ENCODE peak calls at places on chromosome 16, in seven cellular contexts. G is fibroblast of lung, C is GM06990, I is fibroblast of pulmonary artery, H is lower lobe of right lung, M is mucosa of descending colon, E is neural progenitor cell. K is an unnamed sample.

GRCh38 chr16:47461598-47462266 is 601 bp downstream of the PHKB start:
- DNase-seq in G (peak), C (peak), I (peak), H (no peak), M (peak), E (peak), K (peak)

GRCh38 chr16:71423016-71423415 is 18.8 kb downstream of the TLE7 start:
- DNase-seq in G (no peak), C (no peak), I (no peak), H (no peak), M (no peak), E (no peak), K (no peak)

GRCh38 chr16:15648135-15648730 is 1.8 kb upstream of the NDE1 start:
- DNase-seq in G (no peak), C (no peak), I (no peak), H (no peak), M (no peak), E (no peak), K (no peak)

GRCh38 chr16:3328104-3328503 is 22.8 kb downstream of the ZNF75A start:
- DNase-seq in G (no peak), C (no peak), I (no peak), H (no peak), M (no peak), E (no peak), K (no peak)

GRCh38 chr16:84292032-84292431 is 2.6 kb upstream of the WFDC1 start:
- DNase-seq in G (no peak), C (no peak), I (no peak), H (no peak), M (no peak), E (no peak), K (no peak)

GRCh38 chr16:10466861-10467260 is 81.0 kb downstream of the ATF7IP2 start:
- DNase-seq in G (no peak), C (no peak), I (no peak), H (no peak), M (no peak), E (no peak), K (peak)

GRCh38 chr16:27625050-27625697 is 75.2 kb downstream of the KATNIP start:
- DNase-seq in G (peak), C (no peak), I (peak), H (no peak), M (peak), E (no peak), K (peak)

GRCh38 chr16:2151188-2152091 is 3.0 kb downstream of the RAB26 start:
- DNase-seq in G (no peak), C (peak), I (no peak), H (no peak), M (no peak), E (no peak), K (no peak)

GRCh38 chr16:1526608-1527555 is 6.6 kb upstream of the TMEM204 start:
- DNase-seq in G (no peak), C (no peak), I (no peak), H (no peak), M (no peak), E (no peak), K (no peak)

GRCh38 chr16:3328643-3329042 is 23.3 kb downstream of the ZNF75A start:
- DNase-seq in G (no peak), C (no peak), I (no peak), H (no peak), M (peak), E (no peak), K (no peak)

GRCh38 chr16:2154533-2155090 is 970 bp upstream of the TRAF7 start:
- DNase-seq in G (peak), C (no peak), I (peak), H (no peak), M (no peak), E (no peak), K (no peak)

GRCh38 chr16:3716831-3717234 is 491 bp downstream of the TRAP1 start:
- DNase-seq in G (no peak), C (no peak), I (no peak), H (peak), M (peak), E (peak), K (peak)

GRCh38 chr16:59047114-59047513 is 313.0 kb upstream of the GOT2 start:
- DNase-seq in G (no peak), C (no peak), I (no peak), H (no peak), M (no peak), E (peak), K (no peak)

GRCh38 chr16:79815049-79815448 is 214.5 kb upstream of the MAF start:
- DNase-seq in G (no peak), C (no peak), I (no peak), H (no peak), M (no peak), E (no peak), K (no peak)

GRCh38 chr16:8768701-8769100 is 28.7 kb downstream of the TMEM186 start:
- DNase-seq in G (no peak), C (no peak), I (no peak), H (no peak), M (no peak), E (peak), K (no peak)

GRCh38 chr16:28505489-28506137 is 1.0 kb downstream of the IL27 start:
- DNase-seq in G (no peak), C (no peak), I (no peak), H (no peak), M (no peak), E (no peak), K (no peak)

GRCh38 chr16:81842564-81843242 is 63.6 kb downstream of the PLCG2 start:
- DNase-seq in G (no peak), C (no peak), I (no peak), H (no peak), M (no peak), E (no peak), K (no peak)

GRCh38 chr16:4697867-4698291 is 4.5 kb downstream of the NUDT16L1 start:
- DNase-seq in G (no peak), C (no peak), I (no peak), H (no peak), M (no peak), E (no peak), K (no peak)

GRCh38 chr16:69860233-69861231 is 90.6 kb upstream of the CLEC18A start:
- DNase-seq in G (no peak), C (no peak), I (no peak), H (no peak), M (no peak), E (no peak), K (no peak)

GRCh38 chr16:4613636-4614570 is 785 bp downstream of the UBALD1 start:
- DNase-seq in G (peak), C (peak), I (peak), H (peak), M (peak), E (peak), K (peak)

GRCh38 chr16:80263848-80264694 is 276.7 kb upstream of the DYNLRB2 start:
- DNase-seq in G (no peak), C (no peak), I (no peak), H (no peak), M (no peak), E (no peak), K (no peak)

GRCh38 chr16:1691956-1692355 is 13.9 kb downstream of the JPT2 start:
- DNase-seq in G (peak), C (no peak), I (peak), H (no peak), M (no peak), E (no peak), K (peak)

GRCh38 chr16:89921699-89922476 is 1.3 kb upstream of the TUBB3 start:
- DNase-seq in G (peak), C (no peak), I (peak), H (no peak), M (peak), E (peak), K (peak)

GRCh38 chr16:17213025-17213424 is 257.7 kb downstream of the XYLT1 start:
- DNase-seq in G (no peak), C (no peak), I (no peak), H (no peak), M (no peak), E (no peak), K (no peak)

GRCh38 chr16:74100405-74101316 is 196.0 kb upstream of the PSMD7 start:
- DNase-seq in G (no peak), C (no peak), I (no peak), H (no peak), M (no peak), E (peak), K (no peak)

GRCh38 chr16:86559802-86560305 is 4.8 kb upstream of the MTHFSD start:
- DNase-seq in G (no peak), C (no peak), I (no peak), H (no peak), M (no peak), E (no peak), K (no peak)

GRCh38 chr16:66521951-66522771 is 27.8 kb downstream of the TK2 start:
- DNase-seq in G (peak), C (peak), I (peak), H (peak), M (peak), E (no peak), K (peak)

GRCh38 chr16:10641953-10642949 is 52.5 kb downstream of the TEKT5 start:
- DNase-seq in G (no peak), C (no peak), I (no peak), H (no peak), M (no peak), E (peak), K (no peak)

GRCh38 chr16:27169511-27170071 is 33.7 kb upstream of the KDM8 start:
- DNase-seq in G (peak), C (no peak), I (peak), H (no peak), M (peak), E (peak), K (peak)

GRCh38 chr16:52182840-52183239 is 364.1 kb downstream of the TOX3 start:
- DNase-seq in G (no peak), C (no peak), I (no peak), H (no peak), M (no peak), E (no peak), K (no peak)

GRCh38 chr16:74501484-74502479 is 80.5 kb upstream of the CLEC18B start:
- DNase-seq in G (no peak), C (no peak), I (no peak), H (no peak), M (no peak), E (no peak), K (no peak)

DNA sequence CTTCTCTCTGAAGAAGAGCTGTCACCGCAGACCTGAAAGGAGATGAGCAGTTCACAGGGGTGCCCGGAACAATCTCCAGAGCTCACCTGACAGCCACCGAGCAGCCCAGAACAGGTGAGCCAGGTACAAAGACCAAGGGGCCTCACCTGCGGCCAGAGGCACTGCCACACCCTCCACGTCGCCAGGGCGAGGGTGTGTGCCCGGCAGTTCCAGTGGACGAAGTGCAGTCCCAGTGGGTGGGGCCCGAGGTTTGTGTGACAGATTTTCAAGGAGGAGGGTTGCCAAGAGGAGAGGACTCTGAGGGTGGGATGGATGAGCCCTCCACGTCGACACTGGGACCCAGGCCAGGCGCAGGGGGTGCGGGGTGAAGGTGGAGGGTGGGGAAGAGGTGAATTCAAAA is 61.7 kb downstream of the SMPD3 start:
- DNase-seq in G (no peak), C (no peak), I (no peak), H (peak), M (peak), E (no peak), K (no peak)
- H3K4me3 ChIP-seq in G (no peak), C (no peak), I (no peak), H (no peak), M (no peak), E (no peak), K (no peak)

DNA sequence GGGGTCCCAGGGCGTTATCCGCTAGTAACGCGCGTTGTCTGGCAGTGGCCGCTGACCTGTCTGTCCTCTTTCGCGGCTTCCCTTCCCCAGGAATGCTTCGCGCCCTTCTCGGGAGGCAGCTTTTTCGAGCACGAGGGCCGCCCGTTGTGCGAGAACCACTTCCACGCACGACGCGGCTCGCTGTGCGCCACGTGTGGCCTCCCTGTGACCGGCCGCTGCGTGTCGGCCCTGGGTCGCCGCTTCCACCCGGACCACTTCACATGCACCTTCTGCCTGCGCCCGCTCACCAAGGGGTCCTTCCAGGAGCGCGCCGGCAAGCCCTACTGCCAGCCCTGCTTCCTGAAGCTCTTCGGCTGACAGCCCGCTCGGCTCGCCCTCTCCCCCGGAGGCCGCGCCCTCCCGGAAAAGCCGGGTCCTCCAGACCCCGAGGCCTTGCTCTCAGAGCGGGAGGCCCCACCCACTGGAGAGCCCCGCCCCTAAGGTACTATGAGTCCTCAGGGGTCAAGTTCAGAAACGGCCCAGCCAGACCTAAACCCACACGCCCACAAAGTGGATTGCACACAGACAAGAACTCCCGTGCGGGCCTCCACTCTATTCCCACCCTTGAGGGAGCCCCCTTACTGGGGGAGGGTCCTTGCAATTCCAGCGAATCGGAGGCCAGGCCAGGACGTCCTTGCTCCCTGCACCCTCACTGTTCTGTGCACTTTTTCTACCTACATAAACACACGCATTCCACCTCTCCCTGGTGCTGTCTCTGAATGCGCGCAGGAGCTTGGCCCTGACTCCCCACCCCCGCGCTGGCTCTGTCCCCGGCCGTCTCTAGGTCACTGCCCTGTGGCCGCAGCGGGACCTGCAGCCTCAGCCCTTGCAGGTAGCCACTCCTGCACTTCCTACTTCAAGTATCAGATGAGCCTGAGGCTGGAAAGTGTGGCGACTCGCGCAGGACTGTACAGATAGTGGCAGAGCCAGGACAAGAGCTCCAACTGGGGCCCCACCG is 5.4 kb upstream of the SLC5A2 start:
- DNase-seq in G (no peak), C (no peak), I (no peak), H (peak), M (peak), E (peak), K (no peak)
- TF ChIP-seq CTCF in G (no peak), C (no peak), I (no peak), H (peak), M (no peak), E (peak), K (no peak)

GRCh38 chr16:55832788-55833583 is at the start of gene CES1:
- DNase-seq in G (peak), C (no peak), I (no peak), H (peak), M (peak), E (peak), K (peak)

GRCh38 chr16:55834044-55834443 is 1.1 kb upstream of the CES1 start:
- DNase-seq in G (no peak), C (no peak), I (no peak), H (no peak), M (no peak), E (no peak), K (no peak)

GRCh38 chr16:55832425-55832787 is 490 bp downstream of the CES1 start:
- DNase-seq in G (no peak), C (no peak), I (no peak), H (no peak), M (no peak), E (no peak), K (no peak)

GRCh38 chr16:55835578-55835977 is 2.7 kb upstream of the CES1 start:
- DNase-seq in G (peak), C (no peak), I (peak), H (no peak), M (peak), E (no peak), K (peak)

DNA sequence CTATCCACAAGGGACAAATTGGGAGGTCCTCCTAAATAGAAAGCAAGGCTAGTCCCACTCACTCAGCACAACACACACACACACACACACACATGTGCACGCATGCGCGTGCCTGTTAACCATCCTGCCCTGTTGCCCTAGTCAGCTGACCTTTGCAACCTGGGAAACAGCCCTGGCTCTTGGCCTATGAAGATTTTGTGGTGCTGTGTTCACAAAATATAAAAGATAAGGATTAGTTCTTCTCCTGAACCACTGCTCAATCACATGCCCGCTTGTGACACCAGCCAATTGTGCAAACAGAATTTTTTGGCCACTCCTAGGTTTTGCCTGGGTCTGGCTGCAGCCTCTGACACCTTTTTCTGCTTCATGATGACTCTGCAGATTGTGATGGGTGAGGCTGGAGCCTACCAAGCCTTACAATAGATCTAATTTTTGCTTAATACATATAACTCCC is 3.3 kb upstream of the CES1 start:
- DNase-seq in G (peak), C (no peak), I (no peak), H (no peak), M (no peak), E (no peak), K (no peak)
- H3K4me3 ChIP-seq in G (no peak), C (no peak), I (no peak), H (no peak), M (no peak), E (no peak), K (no peak)

DNA sequence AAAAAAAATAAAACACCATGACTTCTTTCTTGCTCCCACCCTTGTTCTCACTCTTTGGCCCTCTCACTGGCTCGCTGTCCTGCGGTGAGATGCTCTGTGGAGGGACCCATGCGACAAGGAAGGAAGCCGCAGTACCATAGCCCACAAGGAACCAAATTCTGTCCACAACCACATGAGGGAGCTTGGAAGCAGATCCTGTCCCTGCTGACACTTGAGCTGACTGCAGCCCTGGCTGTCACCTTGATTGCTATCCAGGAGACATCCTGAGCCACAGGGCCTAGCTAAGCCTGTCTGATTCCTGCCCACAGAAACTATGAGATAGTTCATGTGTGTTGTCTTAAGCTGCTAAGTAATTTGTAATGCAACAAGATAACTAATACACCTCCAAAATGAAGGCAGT is 4.8 kb upstream of the MT2A start:
- DNase-seq in G (peak), C (no peak), I (peak), H (no peak), M (peak), E (peak), K (peak)
- TF ChIP-seq CTCF in G (peak), C (peak), I (peak), H (peak), M (peak), E (peak), K (peak)

DNA sequence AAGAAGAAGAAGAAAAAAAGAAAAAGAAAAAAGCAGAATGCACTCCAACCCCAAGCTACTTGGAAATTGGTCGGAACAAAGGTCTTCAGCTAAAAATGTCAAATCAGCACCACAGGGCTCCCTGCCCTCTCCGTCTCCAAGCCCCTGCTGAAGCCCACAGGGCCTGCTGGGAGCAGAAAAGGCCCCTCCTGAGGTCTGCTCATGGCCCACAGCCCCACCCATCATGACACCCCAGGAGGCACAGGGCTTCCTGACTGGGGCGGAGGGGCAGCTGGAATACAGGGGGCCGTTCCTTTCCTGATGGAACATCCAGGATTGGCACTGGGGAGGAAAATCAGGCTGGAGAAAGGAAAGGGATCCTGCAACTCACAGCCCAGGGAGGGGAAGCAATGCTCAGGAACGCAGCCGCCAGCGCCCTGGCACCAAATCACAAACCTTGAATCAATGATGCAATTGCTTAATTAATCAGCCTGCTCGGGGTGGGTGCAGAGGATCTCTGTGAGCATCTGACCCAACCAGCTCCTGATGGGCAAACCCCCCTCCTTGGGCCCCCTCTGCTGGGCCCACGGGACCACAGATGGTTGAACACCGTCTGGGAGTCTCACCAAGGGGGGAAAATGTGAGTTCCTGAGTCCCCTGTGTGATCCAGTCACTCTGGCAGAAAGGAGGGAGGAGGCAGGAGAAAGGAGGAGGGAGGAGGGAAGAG is 155.5 kb downstream of the ZNF423 start:
- DNase-seq in G (peak), C (no peak), I (no peak), H (no peak), M (no peak), E (peak), K (no peak)
- H3K4me3 ChIP-seq in G (no peak), C (no peak), I (no peak), H (no peak), M (no peak), E (peak), K (no peak)